ENCODE peak calls at places on chromosomes 2 and 18, in seven cellular contexts. D is A549, K is stomach, W is tibial artery, T is body of pancreas, X is adrenal gland, Q is GM13976. N is an unnamed sample.
A peak's percentile ranks its signal among the peaks of the same experiment; 100 is the strongest.

GRCh38 chr2:71536311-71536710 is 83.0 kb downstream of the DYSF start:
- DNase-seq in D (no peak), K (no peak), W (no peak), T (no peak), X (no peak), Q (no peak), N (no peak)

GRCh38 chr2:32977228-32977758 is 30.5 kb downstream of the LTBP1 start:
- DNase-seq in D (no peak), K (peak; percentile 90), W (no peak), T (peak; percentile 84), X (peak; percentile 16), Q (no peak), N (no peak)

GRCh38 chr2:210912779-210913178 is 356.4 kb downstream of the CPS1 start:
- DNase-seq in D (no peak), K (no peak), W (no peak), T (no peak), X (no peak), Q (no peak), N (no peak)

GRCh38 chr2:186443851-186444250 is 42.2 kb upstream of the ZC3H15 start:
- DNase-seq in D (no peak), K (no peak), W (no peak), T (no peak), X (no peak), Q (no peak), N (no peak)

GRCh38 chr2:15956751-15957736 is 16.7 kb downstream of the MYCN start:
- DNase-seq in D (no peak), K (no peak), W (no peak), T (no peak), X (no peak), Q (no peak), N (no peak)

GRCh38 chr2:29220506-29221270 is 105.5 kb downstream of the CLIP4 start:
- DNase-seq in D (no peak), K (peak; percentile 22), W (no peak), T (no peak), X (no peak), Q (no peak), N (no peak)

GRCh38 chr18:58535340-58536186 is 93.3 kb downstream of the ALPK2 start:
- DNase-seq in D (no peak), K (no peak), W (no peak), T (peak; percentile 54), X (no peak), Q (peak; percentile 65), N (peak; percentile 68)

GRCh38 chr2:193963472-193964119 is 1693.4 kb upstream of the SLC39A10 start:
- DNase-seq in D (no peak), K (no peak), W (no peak), T (peak; percentile 4), X (peak; percentile 6), Q (peak; percentile 3), N (peak; percentile 3)

GRCh38 chr2:26351375-26352090 is 4.9 kb upstream of the ADGRF3 start:
- DNase-seq in D (no peak), K (no peak), W (no peak), T (no peak), X (no peak), Q (no peak), N (no peak)

GRCh38 chr2:147456729-147457128 is 388.1 kb upstream of the ACVR2A start:
- DNase-seq in D (no peak), K (no peak), W (no peak), T (no peak), X (no peak), Q (no peak), N (no peak)

GRCh38 chr2:2849464-2850217 is 518.6 kb upstream of the MYT1L start:
- DNase-seq in D (no peak), K (no peak), W (no peak), T (peak; percentile 15), X (no peak), Q (no peak), N (no peak)

GRCh38 chr18:69839497-69839896 is 108.2 kb downstream of the CD226 start:
- DNase-seq in D (no peak), K (no peak), W (no peak), T (no peak), X (no peak), Q (no peak), N (no peak)

GRCh38 chr2:120709608-120710041 is 26.0 kb upstream of the GLI2 start:
- DNase-seq in D (no peak), K (no peak), W (no peak), T (no peak), X (no peak), Q (no peak), N (no peak)

GRCh38 chr18:46393230-46393629 is 263.8 kb downstream of the LOXHD1 start:
- DNase-seq in D (no peak), K (no peak), W (no peak), T (no peak), X (no peak), Q (peak; percentile 53), N (no peak)

GRCh38 chr2:148130571-148130970 is 109.7 kb downstream of the MBD5 start:
- DNase-seq in D (peak; percentile 4), K (no peak), W (no peak), T (peak; percentile 3), X (no peak), Q (no peak), N (no peak)

GRCh38 chr2:227524665-227525064 is 52.7 kb downstream of the AGFG1 start:
- DNase-seq in D (no peak), K (no peak), W (no peak), T (no peak), X (no peak), Q (no peak), N (no peak)

GRCh38 chr2:56130463-56131070 is 53.2 kb upstream of the CCDC85A start:
- DNase-seq in D (peak; percentile 18), K (no peak), W (no peak), T (peak; percentile 61), X (no peak), Q (no peak), N (no peak)

GRCh38 chr2:208872591-208872990 is 466.0 kb downstream of the PTH2R start:
- DNase-seq in D (no peak), K (no peak), W (no peak), T (no peak), X (no peak), Q (no peak), N (no peak)

GRCh38 chr2:163441603-163442002 is 294.2 kb downstream of the FIGN start:
- DNase-seq in D (no peak), K (no peak), W (no peak), T (no peak), X (no peak), Q (no peak), N (no peak)

GRCh38 chr2:18501156-18501555 is 59.3 kb downstream of the RDH14 start:
- DNase-seq in D (no peak), K (no peak), W (no peak), T (no peak), X (no peak), Q (no peak), N (no peak)

GRCh38 chr2:18503686-18504085 is 56.8 kb downstream of the RDH14 start:
- DNase-seq in D (no peak), K (no peak), W (no peak), T (no peak), X (no peak), Q (no peak), N (no peak)

GRCh38 chr2:18505703-18506341 is 54.6 kb downstream of the RDH14 start:
- DNase-seq in D (no peak), K (no peak), W (no peak), T (no peak), X (no peak), Q (no peak), N (no peak)

GRCh38 chr2:18510775-18511174 is 49.7 kb downstream of the RDH14 start:
- DNase-seq in D (no peak), K (no peak), W (no peak), T (no peak), X (no peak), Q (no peak), N (no peak)

DNA sequence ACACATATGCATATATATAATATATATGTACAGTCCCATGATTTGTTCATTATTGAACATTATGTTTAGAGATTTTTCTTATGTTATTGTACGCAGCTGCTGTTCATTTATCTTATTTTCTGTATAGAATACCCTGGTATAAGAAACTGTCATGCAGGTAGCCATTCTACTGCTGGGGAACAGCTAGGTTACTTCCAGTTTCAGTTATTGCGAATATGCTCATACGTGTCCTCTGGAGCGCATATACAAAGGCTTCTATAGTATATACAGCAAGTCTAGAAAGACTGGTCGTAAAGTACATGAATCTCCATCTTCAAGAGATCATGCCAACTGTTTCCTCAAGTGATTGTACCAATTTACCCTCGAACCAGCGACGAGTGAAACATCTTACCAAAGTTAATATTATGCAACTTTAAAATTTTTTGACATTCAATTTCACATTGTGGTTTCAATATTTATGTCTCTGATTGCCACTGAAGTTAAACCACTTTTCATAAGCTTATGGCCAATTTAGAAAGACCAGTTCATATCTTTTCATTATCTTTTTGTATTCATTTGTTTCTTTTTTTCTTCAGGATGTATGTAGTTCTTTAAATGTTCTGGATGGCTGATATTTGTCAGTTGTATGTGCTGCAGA is 53.5 kb downstream of the RDH14 start:
- DNase-seq in D (no peak), K (no peak), W (no peak), T (no peak), X (no peak), Q (no peak), N (no peak)
- TF ChIP-seq CTCF in D (no peak), K (no peak), W (no peak), T (no peak), X (no peak), Q (no peak), N (no peak)

GRCh38 chr2:231399853-231400667 is 4.5 kb downstream of the B3GNT7 start:
- DNase-seq in D (peak; percentile 64), K (peak; percentile 64), W (peak; percentile 54), T (peak; percentile 81), X (peak; percentile 83), Q (peak; percentile 38), N (peak; percentile 28)
- TF ChIP-seq CTCF in D (no peak), K (no peak), W (peak; percentile 16), T (peak; percentile 40), X (peak; percentile 45), Q (no peak), N (no peak)

GRCh38 chr2:27735263-27735904 is 36.1 kb upstream of the MRPL33 start:
- DNase-seq in D (no peak), K (peak; percentile 79), W (peak; percentile 80), T (peak; percentile 88), X (peak; percentile 91), Q (peak; percentile 60), N (no peak)
- TF ChIP-seq CTCF in D (no peak), K (no peak), W (no peak), T (peak; percentile 4), X (peak; percentile 5), Q (no peak), N (no peak)

GRCh38 chr2:109158237-109158636 is 29.2 kb downstream of the SH3RF3 start:
- DNase-seq in D (no peak), K (no peak), W (no peak), T (no peak), X (no peak), Q (no peak), N (no peak)
- TF ChIP-seq CTCF in D (no peak), K (no peak), W (no peak), T (no peak), X (no peak), Q (no peak), N (no peak)